ENCODE peak calls at places on chromosomes 16 and 17, in four cellular contexts. One of them, this sample, is unnamed.

GRCh38 chr16:16093625-16094332 is 129.5 kb downstream of the ABCC6 start:
- DNase-seq in GM12878: no peak
- DNase-seq in HepG2: no peak
- DNase-seq in K562: no peak
- DNase-seq in this sample: no peak

GRCh38 chr16:90044111-90044551 is 24.9 kb upstream of the DBNDD1 start:
- DNase-seq in K562: peak
- DNase-seq in HepG2: peak
- DNase-seq in GM12878: no peak
- DNase-seq in this sample: no peak

GRCh38 chr16:84379008-84379730 is 10.8 kb downstream of the ATP2C2 start:
- DNase-seq in GM12878: no peak
- DNase-seq in HepG2: no peak
- DNase-seq in K562: no peak
- DNase-seq in this sample: no peak

GRCh38 chr16:19809121-19809635 is 75.5 kb downstream of the GPRC5B start:
- DNase-seq in HepG2: no peak
- DNase-seq in K562: no peak
- DNase-seq in GM12878: no peak
- DNase-seq in this sample: no peak

GRCh38 chr16:15776572-15776971 is 80.3 kb downstream of the MYH11 start:
- DNase-seq in HepG2: no peak
- DNase-seq in GM12878: no peak
- DNase-seq in K562: no peak
- DNase-seq in this sample: no peak

GRCh38 chr16:31475949-31476304 is 4.0 kb downstream of the TGFB1I1 start:
- DNase-seq in HepG2: no peak
- DNase-seq in GM12878: no peak
- DNase-seq in K562: peak
- DNase-seq in this sample: peak

GRCh38 chr16:84055366-84055765 is 12.8 kb upstream of the SLC38A8 start:
- DNase-seq in HepG2: no peak
- DNase-seq in K562: no peak
- DNase-seq in GM12878: no peak
- DNase-seq in this sample: no peak

GRCh38 chr17:2151634-2152033 is 96.7 kb downstream of the HIC1 start:
- DNase-seq in GM12878: no peak
- DNase-seq in HepG2: no peak
- DNase-seq in K562: no peak
- DNase-seq in this sample: no peak

GRCh38 chr17:27158390-27158789 is 135.5 kb upstream of the WSB1 start:
- DNase-seq in K562: no peak
- DNase-seq in HepG2: no peak
- DNase-seq in GM12878: no peak
- DNase-seq in this sample: no peak

GRCh38 chr17:62062313-62062712 is 2.8 kb downstream of the MED13 start:
- DNase-seq in HepG2: no peak
- DNase-seq in K562: no peak
- DNase-seq in GM12878: no peak
- DNase-seq in this sample: no peak

GRCh38 chr17:2373179-2373578 is 27.7 kb downstream of the MNT start:
- DNase-seq in GM12878: no peak
- DNase-seq in K562: no peak
- DNase-seq in HepG2: no peak
- DNase-seq in this sample: no peak

GRCh38 chr16:66442502-66443268 is 15.6 kb downstream of the BEAN1 start:
- DNase-seq in GM12878: no peak
- DNase-seq in HepG2: no peak
- DNase-seq in K562: no peak
- DNase-seq in this sample: no peak

GRCh38 chr17:69552986-69553667 is 138.6 kb downstream of the MAP2K6 start:
- DNase-seq in HepG2: no peak
- DNase-seq in GM12878: no peak
- DNase-seq in K562: no peak
- DNase-seq in this sample: no peak

GRCh38 chr16:53745126-53745525 is 41.2 kb downstream of the FTO start:
- DNase-seq in K562: no peak
- DNase-seq in HepG2: no peak
- DNase-seq in GM12878: no peak
- DNase-seq in this sample: no peak

GRCh38 chr16:19980866-19981265 is 92.8 kb downstream of the GPR139 start:
- DNase-seq in GM12878: no peak
- DNase-seq in K562: peak
- DNase-seq in HepG2: peak
- DNase-seq in this sample: peak

GRCh38 chr17:1730345-1731193 is 6.1 kb downstream of the WDR81 start:
- DNase-seq in HepG2: no peak
- DNase-seq in GM12878: no peak
- DNase-seq in K562: peak
- DNase-seq in this sample: no peak

GRCh38 chr17:82324566-82325285 is 7.3 kb upstream of the CD7 start:
- DNase-seq in K562: no peak
- DNase-seq in GM12878: no peak
- DNase-seq in HepG2: no peak
- DNase-seq in this sample: no peak

GRCh38 chr16:85746431-85747227 is 4.3 kb downstream of the C16orf74 start:
- DNase-seq in HepG2: no peak
- DNase-seq in K562: no peak
- DNase-seq in GM12878: no peak
- DNase-seq in this sample: no peak

GRCh38 chr17:59366773-59367656 is 35.6 kb downstream of the YPEL2 start:
- DNase-seq in HepG2: peak
- DNase-seq in GM12878: no peak
- DNase-seq in K562: no peak
- DNase-seq in this sample: no peak

GRCh38 chr17:35877345-35878029 is 2.7 kb downstream of the CCL5 start:
- DNase-seq in GM12878: no peak
- DNase-seq in HepG2: no peak
- DNase-seq in K562: no peak
- DNase-seq in this sample: no peak

GRCh38 chr17:6153416-6153815 is 83.2 kb downstream of the WSCD1 start:
- DNase-seq in GM12878: no peak
- DNase-seq in HepG2: no peak
- DNase-seq in K562: no peak
- DNase-seq in this sample: no peak

GRCh38 chr16:58038219-58038641 is 12.7 kb downstream of the MMP15 start:
- DNase-seq in GM12878: no peak
- DNase-seq in K562: no peak
- DNase-seq in HepG2: no peak
- DNase-seq in this sample: no peak

GRCh38 chr17:80871341-80871740 is 120.3 kb upstream of the CHMP6 start:
- DNase-seq in GM12878: no peak
- DNase-seq in K562: no peak
- DNase-seq in HepG2: no peak
- DNase-seq in this sample: peak

GRCh38 chr16:11258553-11259287 is 2.7 kb upstream of the SOCS1 start:
- DNase-seq in GM12878: peak
- DNase-seq in HepG2: peak
- DNase-seq in K562: no peak
- DNase-seq in this sample: no peak

GRCh38 chr16:2967211-2967631 is 1.9 kb upstream of the PAQR4 start:
- DNase-seq in HepG2: no peak
- DNase-seq in K562: no peak
- DNase-seq in GM12878: no peak
- DNase-seq in this sample: no peak

GRCh38 chr16:49513040-49513439 is 139.4 kb downstream of the C16orf78 start:
- DNase-seq in HepG2: no peak
- DNase-seq in GM12878: no peak
- DNase-seq in K562: peak
- DNase-seq in this sample: peak

GRCh38 chr17:79399610-79400144 is 211.2 kb downstream of the RBFOX3 start:
- DNase-seq in K562: no peak
- DNase-seq in GM12878: no peak
- DNase-seq in HepG2: no peak
- DNase-seq in this sample: no peak

GRCh38 chr17:1588781-1589585 is 26.4 kb upstream of the PITPNA start:
- DNase-seq in GM12878: no peak
- DNase-seq in K562: no peak
- DNase-seq in HepG2: no peak
- DNase-seq in this sample: no peak

GRCh38 chr16:57128787-57129389 is 36.5 kb downstream of the CPNE2 start:
- DNase-seq in GM12878: peak
- DNase-seq in HepG2: no peak
- DNase-seq in K562: no peak
- DNase-seq in this sample: no peak

GRCh38 chr16:46972971-46973456 is 460 bp downstream of the DNAJA2 start:
- DNase-seq in K562: peak
- DNase-seq in GM12878: no peak
- DNase-seq in HepG2: peak
- DNase-seq in this sample: peak

GRCh38 chr17:46785696-46786095 is 32.8 kb downstream of the WNT3 start:
- DNase-seq in GM12878: no peak
- DNase-seq in K562: peak
- DNase-seq in HepG2: no peak
- DNase-seq in this sample: no peak

GRCh38 chr17:64401244-64401860 is 10.7 kb upstream of the PECAM1 start:
- DNase-seq in HepG2: no peak
- DNase-seq in K562: no peak
- DNase-seq in GM12878: no peak
- DNase-seq in this sample: no peak

GRCh38 chr16:1310832-1311200 is 1.4 kb downstream of the UBE2I start:
- DNase-seq in HepG2: no peak
- DNase-seq in K562: no peak
- DNase-seq in GM12878: no peak
- DNase-seq in this sample: no peak

GRCh38 chr16:24718967-24719521 is 10.4 kb upstream of the TNRC6A start:
- DNase-seq in HepG2: no peak
- DNase-seq in K562: no peak
- DNase-seq in GM12878: no peak
- DNase-seq in this sample: no peak

GRCh38 chr16:24717411-24717810 is 12.0 kb upstream of the TNRC6A start:
- DNase-seq in HepG2: no peak
- DNase-seq in K562: no peak
- DNase-seq in GM12878: no peak
- DNase-seq in this sample: no peak

GRCh38 chr16:24713379-24713778 is 16.1 kb upstream of the TNRC6A start:
- DNase-seq in GM12878: no peak
- DNase-seq in K562: no peak
- DNase-seq in HepG2: no peak
- DNase-seq in this sample: no peak
- TF ChIP-seq TCF7 in GM12878: no peak
- TF ChIP-seq TCF7 in K562: no peak
- TF ChIP-seq TCF7 in HepG2: no peak
- TF ChIP-seq TCF7 in this sample: no peak

DNA sequence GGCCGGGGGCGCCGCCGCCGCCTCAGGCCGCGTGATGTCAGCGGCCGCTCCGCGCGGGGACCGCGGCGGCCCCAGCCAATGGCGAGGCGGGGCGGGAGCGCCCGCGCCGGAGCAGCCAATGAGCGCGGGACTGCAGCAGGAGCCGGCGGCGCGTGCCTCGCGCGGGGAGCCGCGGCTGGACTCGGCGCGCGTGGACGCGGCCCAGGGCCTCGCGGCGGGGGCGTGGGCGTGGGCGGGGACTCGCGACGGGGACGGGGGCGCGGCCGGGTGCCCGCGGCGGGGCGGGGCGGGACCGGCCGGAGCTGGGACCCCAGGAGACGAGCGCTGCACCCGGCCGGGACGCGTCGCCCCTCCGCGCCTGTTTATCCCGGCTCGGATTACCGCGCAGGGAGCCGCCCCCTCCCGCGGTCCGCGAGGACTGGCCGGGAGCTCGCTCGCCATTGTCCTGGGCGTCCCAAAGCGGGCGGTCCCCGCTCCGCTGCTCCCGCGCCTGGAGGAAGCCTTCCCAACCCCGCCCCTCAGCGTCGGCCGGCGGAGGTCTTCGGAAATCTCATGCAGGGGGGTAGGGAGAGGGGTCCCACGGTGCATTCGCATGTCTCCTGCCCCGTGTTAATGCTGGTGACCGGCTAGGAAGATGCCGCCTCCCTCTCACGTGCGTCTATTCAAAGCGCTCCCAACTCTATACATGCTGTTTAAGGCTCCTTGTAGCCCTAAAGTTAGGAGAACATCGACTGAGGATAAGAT is at the start of gene RNF157:
- DNase-seq in HepG2: peak
- DNase-seq in GM12878: no peak
- DNase-seq in K562: peak
- DNase-seq in this sample: peak
- TF ChIP-seq TCF7 in HepG2: no peak
- TF ChIP-seq TCF7 in GM12878: no peak
- TF ChIP-seq TCF7 in K562: peak
- TF ChIP-seq TCF7 in this sample: peak

DNA sequence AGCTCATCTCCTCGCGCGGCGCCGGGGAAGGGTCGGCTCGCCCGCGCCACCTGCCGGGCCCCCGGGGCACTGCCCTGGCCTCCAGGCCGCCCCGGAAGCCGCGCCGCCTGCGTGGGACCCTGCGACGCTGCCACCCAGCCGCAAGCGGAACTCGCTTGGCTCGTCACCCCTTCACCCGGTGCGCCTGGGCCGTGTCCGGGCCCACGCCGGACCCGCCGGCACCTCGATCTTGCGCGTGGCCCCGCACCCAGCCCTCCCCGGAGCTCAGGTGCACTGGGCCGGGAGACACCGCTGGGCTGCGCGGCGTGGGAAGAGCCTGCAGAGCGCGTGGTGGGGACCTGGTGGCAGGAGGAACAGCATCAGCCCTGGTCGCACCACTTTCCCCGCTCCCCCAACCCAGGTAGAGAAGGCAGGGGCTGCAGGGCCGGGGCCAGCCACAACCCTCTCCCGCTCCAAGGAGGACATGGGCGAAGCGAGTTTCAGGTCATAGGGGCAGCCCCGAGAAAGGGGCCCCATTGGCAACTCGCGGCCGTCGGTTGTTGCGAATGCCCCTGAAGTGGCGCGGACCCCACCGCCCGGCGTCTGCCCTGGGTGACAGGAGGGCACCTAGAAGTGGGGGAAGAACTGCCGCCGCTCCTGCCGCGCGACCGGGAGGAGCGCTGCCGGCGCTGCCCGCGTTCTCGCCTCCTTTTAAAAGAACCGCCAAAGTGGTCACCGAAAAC is 363 bp upstream of the MIF4GD start:
- DNase-seq in HepG2: peak
- DNase-seq in K562: peak
- DNase-seq in GM12878: no peak
- DNase-seq in this sample: peak
- TF ChIP-seq TCF7 in HepG2: no peak
- TF ChIP-seq TCF7 in K562: no peak
- TF ChIP-seq TCF7 in GM12878: no peak
- TF ChIP-seq TCF7 in this sample: no peak

GRCh38 chr17:17058304-17058703 is 16.0 kb downstream of the MPRIP start:
- DNase-seq in HepG2: no peak
- DNase-seq in GM12878: no peak
- DNase-seq in K562: no peak
- DNase-seq in this sample: peak
- TF ChIP-seq TCF7 in HepG2: no peak
- TF ChIP-seq TCF7 in GM12878: no peak
- TF ChIP-seq TCF7 in K562: no peak
- TF ChIP-seq TCF7 in this sample: no peak